ENCODE peak calls at places on chromosomes 13 and 19, in five cellular contexts. One of them, this sample, is unnamed.

GRCh38 chr13:32911506-32911905 is 104.7 kb upstream of the KL start:
- DNase-seq in stimulated activated CD4-positive, alpha-beta T cell treated with anti-CD3 and anti-CD28 coated beads, Interleukin-1b, Interleukin-23, amount 100 ng/mL, for 4 hours: no peak
- DNase-seq in activated naive CD8-positive, alpha-beta T cell treated with anti-CD3 and anti-CD28 coated beads for 36 hours: peak
- DNase-seq in COR-L47: peak
- DNase-seq in left ventricle myocardium inferior: no peak
- DNase-seq in this sample: peak

GRCh38 chr13:110886475-110887241 is 28.2 kb downstream of the ANKRD10 start:
- DNase-seq in stimulated activated CD4-positive, alpha-beta T cell treated with anti-CD3 and anti-CD28 coated beads, Interleukin-1b, Interleukin-23, amount 100 ng/mL, for 4 hours: no peak
- DNase-seq in activated naive CD8-positive, alpha-beta T cell treated with anti-CD3 and anti-CD28 coated beads for 36 hours: no peak
- DNase-seq in COR-L47: no peak
- DNase-seq in left ventricle myocardium inferior: no peak
- DNase-seq in this sample: no peak

GRCh38 chr13:28478127-28478526 is 16.8 kb downstream of the FLT1 start:
- DNase-seq in stimulated activated CD4-positive, alpha-beta T cell treated with anti-CD3 and anti-CD28 coated beads, Interleukin-1b, Interleukin-23, amount 100 ng/mL, for 4 hours: no peak
- DNase-seq in activated naive CD8-positive, alpha-beta T cell treated with anti-CD3 and anti-CD28 coated beads for 36 hours: no peak
- DNase-seq in COR-L47: no peak
- DNase-seq in left ventricle myocardium inferior: no peak
- DNase-seq in this sample: peak

GRCh38 chr19:24033962-24034342 is 53.0 kb upstream of the ZNF254 start:
- DNase-seq in stimulated activated CD4-positive, alpha-beta T cell treated with anti-CD3 and anti-CD28 coated beads, Interleukin-1b, Interleukin-23, amount 100 ng/mL, for 4 hours: no peak
- DNase-seq in activated naive CD8-positive, alpha-beta T cell treated with anti-CD3 and anti-CD28 coated beads for 36 hours: peak
- DNase-seq in COR-L47: peak
- DNase-seq in left ventricle myocardium inferior: peak
- DNase-seq in this sample: peak

GRCh38 chr19:48372904-48373303 is 8.7 kb downstream of the SYNGR4 start:
- DNase-seq in stimulated activated CD4-positive, alpha-beta T cell treated with anti-CD3 and anti-CD28 coated beads, Interleukin-1b, Interleukin-23, amount 100 ng/mL, for 4 hours: no peak
- DNase-seq in activated naive CD8-positive, alpha-beta T cell treated with anti-CD3 and anti-CD28 coated beads for 36 hours: no peak
- DNase-seq in COR-L47: peak
- DNase-seq in left ventricle myocardium inferior: no peak
- DNase-seq in this sample: no peak

GRCh38 chr13:92224052-92224821 is 825.8 kb downstream of the GPC5 start:
- DNase-seq in stimulated activated CD4-positive, alpha-beta T cell treated with anti-CD3 and anti-CD28 coated beads, Interleukin-1b, Interleukin-23, amount 100 ng/mL, for 4 hours: no peak
- DNase-seq in activated naive CD8-positive, alpha-beta T cell treated with anti-CD3 and anti-CD28 coated beads for 36 hours: no peak
- DNase-seq in COR-L47: no peak
- DNase-seq in left ventricle myocardium inferior: no peak
- DNase-seq in this sample: peak

GRCh38 chr13:109900320-109900719 is 113.9 kb upstream of the IRS2 start:
- DNase-seq in stimulated activated CD4-positive, alpha-beta T cell treated with anti-CD3 and anti-CD28 coated beads, Interleukin-1b, Interleukin-23, amount 100 ng/mL, for 4 hours: no peak
- DNase-seq in activated naive CD8-positive, alpha-beta T cell treated with anti-CD3 and anti-CD28 coated beads for 36 hours: no peak
- DNase-seq in COR-L47: no peak
- DNase-seq in left ventricle myocardium inferior: no peak
- DNase-seq in this sample: no peak

GRCh38 chr13:51825165-51825592 is 19.8 kb downstream of the TMEM272 start:
- DNase-seq in stimulated activated CD4-positive, alpha-beta T cell treated with anti-CD3 and anti-CD28 coated beads, Interleukin-1b, Interleukin-23, amount 100 ng/mL, for 4 hours: no peak
- DNase-seq in activated naive CD8-positive, alpha-beta T cell treated with anti-CD3 and anti-CD28 coated beads for 36 hours: no peak
- DNase-seq in COR-L47: no peak
- DNase-seq in left ventricle myocardium inferior: no peak
- DNase-seq in this sample: peak

GRCh38 chr13:108915634-108916497 is 286.5 kb downstream of the MYO16 start:
- DNase-seq in stimulated activated CD4-positive, alpha-beta T cell treated with anti-CD3 and anti-CD28 coated beads, Interleukin-1b, Interleukin-23, amount 100 ng/mL, for 4 hours: peak
- DNase-seq in activated naive CD8-positive, alpha-beta T cell treated with anti-CD3 and anti-CD28 coated beads for 36 hours: peak
- DNase-seq in COR-L47: peak
- DNase-seq in left ventricle myocardium inferior: peak
- DNase-seq in this sample: peak

GRCh38 chr19:18091217-18091608 is 4.5 kb upstream of the IL12RB1 start:
- DNase-seq in stimulated activated CD4-positive, alpha-beta T cell treated with anti-CD3 and anti-CD28 coated beads, Interleukin-1b, Interleukin-23, amount 100 ng/mL, for 4 hours: peak
- DNase-seq in activated naive CD8-positive, alpha-beta T cell treated with anti-CD3 and anti-CD28 coated beads for 36 hours: peak
- DNase-seq in COR-L47: no peak
- DNase-seq in left ventricle myocardium inferior: peak
- DNase-seq in this sample: no peak

This sample was measured in fibroblast of mammary gland.